ENCODE peak calls at places on chromosomes 1 and 21, in six cellular contexts. I is NCI-H1930, U is immature natural killer cell, H is GM04504, K is LoVo, F is AG09309. J is an unnamed sample.

GRCh38 chr1:209749660-209750059 is 6.2 kb upstream of the TRAF3IP3 start:
- DNase-seq in I (no peak), U (no peak), H (no peak), K (no peak), F (no peak), J (no peak)

GRCh38 chr21:33458861-33459260 is 20.9 kb downstream of the TMEM50B start:
- DNase-seq in I (no peak), U (no peak), H (no peak), K (no peak), F (no peak), J (no peak)

GRCh38 chr1:32031578-32032286 is 18.1 kb downstream of the KHDRBS1 start:
- DNase-seq in I (no peak), U (no peak), H (peak; percentile 42), K (no peak), F (peak; percentile 40), J (no peak)

GRCh38 chr1:115115521-115116161 is 26.3 kb upstream of the TSPAN2 start:
- DNase-seq in I (no peak), U (no peak), H (no peak), K (no peak), F (no peak), J (no peak)

GRCh38 chr1:110114784-110115183 is 2.5 kb downstream of the UBL4B start:
- DNase-seq in I (no peak), U (no peak), H (no peak), K (no peak), F (no peak), J (no peak)

GRCh38 chr1:54160351-54160750 is 7.6 kb upstream of the CDCP2 start:
- DNase-seq in I (no peak), U (no peak), H (no peak), K (no peak), F (no peak), J (no peak)

GRCh38 chr1:222736470-222736869 is 532 bp upstream of the FAM177B start:
- DNase-seq in I (no peak), U (no peak), H (no peak), K (no peak), F (no peak), J (no peak)

GRCh38 chr1:183877321-183877720 is 72.4 kb downstream of the RGL1 start:
- DNase-seq in I (no peak), U (no peak), H (peak; percentile 40), K (no peak), F (no peak), J (no peak)

GRCh38 chr1:154418062-154418897 is 13.1 kb downstream of the IL6R start:
- DNase-seq in I (no peak), U (no peak), H (no peak), K (peak; percentile 97), F (no peak), J (no peak)

GRCh38 chr21:37509802-37510393 is 143.3 kb downstream of the DYRK1A start:
- DNase-seq in I (no peak), U (no peak), H (no peak), K (no peak), F (no peak), J (no peak)

GRCh38 chr1:89887270-89887669 is 66.4 kb downstream of the LRRC8D start:
- DNase-seq in I (no peak), U (no peak), H (no peak), K (no peak), F (no peak), J (no peak)

GRCh38 chr1:44584167-44584566 is 90.1 kb downstream of the TMEM53 start:
- DNase-seq in I (no peak), U (no peak), H (no peak), K (peak; percentile 84), F (no peak), J (no peak)

GRCh38 chr21:33968082-33968997 is 52.7 kb upstream of the ATP5PO start:
- DNase-seq in I (no peak), U (no peak), H (peak; percentile 51), K (peak; percentile 69), F (no peak), J (no peak)

GRCh38 chr1:4108341-4108740 is 208.3 kb upstream of the C1orf174 start:
- DNase-seq in I (no peak), U (no peak), H (no peak), K (peak; percentile 1), F (no peak), J (no peak)

GRCh38 chr1:109632671-109633346 is 13.2 kb downstream of the AMPD2 start:
- DNase-seq in I (no peak), U (no peak), H (no peak), K (no peak), F (no peak), J (no peak)

GRCh38 chr1:66246371-66247262 is 287.3 kb upstream of the SGIP1 start:
- DNase-seq in I (no peak), U (no peak), H (no peak), K (no peak), F (no peak), J (no peak)

GRCh38 chr1:211830055-211830329 is 571 bp downstream of the LPGAT1 start:
- DNase-seq in I (no peak), U (no peak), H (no peak), K (no peak), F (no peak), J (no peak)

GRCh38 chr1:200179126-200179780 is 151.7 kb downstream of the NR5A2 start:
- DNase-seq in I (no peak), U (no peak), H (no peak), K (no peak), F (peak; percentile 25), J (no peak)

GRCh38 chr1:12486401-12487005 is 131.5 kb downstream of the DHRS3 start:
- DNase-seq in I (no peak), U (no peak), H (no peak), K (no peak), F (no peak), J (no peak)

GRCh38 chr1:203346060-203346754 is 4.7 kb downstream of the FMOD start:
- DNase-seq in I (no peak), U (no peak), H (no peak), K (no peak), F (no peak), J (no peak)

GRCh38 chr1:8430476-8430875 is 112.6 kb downstream of the SLC45A1 start:
- DNase-seq in I (no peak), U (peak; percentile 29), H (no peak), K (no peak), F (no peak), J (no peak)

GRCh38 chr1:18256318-18257235 is 149.0 kb downstream of the IGSF21 start:
- DNase-seq in I (no peak), U (no peak), H (no peak), K (peak; percentile 46), F (no peak), J (no peak)

GRCh38 chr1:172761581-172762025 is 102.7 kb downstream of the FASLG start:
- DNase-seq in I (no peak), U (no peak), H (no peak), K (no peak), F (no peak), J (no peak)

GRCh38 chr21:24955275-24955961 is 651.9 kb downstream of the MRPL39 start:
- DNase-seq in I (no peak), U (no peak), H (no peak), K (no peak), F (no peak), J (no peak)

J was measured in cerebellar nuclear complex.